ENCODE peak calls at places on chromosomes 7 and 10, in seven cellular contexts. S is mesendoderm, H is trophoblast cell, Q is H1, F is mesenchymal stem cell, Y is neuronal stem cell, W is H9. L is an unnamed sample.

GRCh38 chr10:78893217-78893616 is 175.5 kb upstream of the ZMIZ1 start:
- DNase-seq in S (no peak), H (no peak), Q (no peak), F (no peak), Y (no peak), W (no peak), L (no peak)

GRCh38 chr7:25895792-25896171 is 256.2 kb upstream of the NFE2L3 start:
- DNase-seq in S (peak; percentile 70), H (no peak), Q (no peak), F (no peak), Y (no peak), W (peak; percentile 53), L (no peak)

GRCh38 chr10:4068255-4069028 is 283.4 kb upstream of the KLF6 start:
- DNase-seq in S (no peak), H (peak; percentile 75), Q (no peak), F (peak; percentile 66), Y (no peak), W (no peak), L (no peak)

GRCh38 chr7:140448781-140449180 is 30.5 kb downstream of the MKRN1 start:
- DNase-seq in S (peak; percentile 42), H (no peak), Q (no peak), F (no peak), Y (no peak), W (no peak), L (no peak)

GRCh38 chr7:95317546-95317945 is 6.8 kb downstream of the PON1 start:
- DNase-seq in S (peak; percentile 34), H (no peak), Q (no peak), F (no peak), Y (no peak), W (no peak), L (no peak)

GRCh38 chr10:12679636-12680035 is 321.9 kb downstream of the CCDC3 start:
- DNase-seq in S (no peak), H (no peak), Q (no peak), F (no peak), Y (no peak), W (no peak), L (no peak)

GRCh38 chr7:150448789-150449147 is 1.7 kb upstream of the GIMAP8 start:
- DNase-seq in S (peak; percentile 61), H (peak; percentile 67), Q (peak; percentile 47), F (peak; percentile 44), Y (peak; percentile 54), W (peak; percentile 79), L (peak; percentile 55)

GRCh38 chr7:143395187-143396149 is 13.2 kb downstream of the EPHA1 start:
- DNase-seq in S (peak; percentile 53), H (peak; percentile 49), Q (no peak), F (no peak), Y (no peak), W (peak; percentile 36), L (no peak)

GRCh38 chr7:111437736-111438135 is 124.6 kb downstream of the IMMP2L start:
- DNase-seq in S (no peak), H (peak; percentile 89), Q (no peak), F (no peak), Y (no peak), W (no peak), L (no peak)

GRCh38 chr7:133514551-133514950 is 261.7 kb downstream of the EXOC4 start:
- DNase-seq in S (no peak), H (no peak), Q (no peak), F (no peak), Y (no peak), W (no peak), L (no peak)

GRCh38 chr7:142328006-142328405 is 70.1 kb upstream of the PRSS58 start:
- DNase-seq in S (no peak), H (no peak), Q (no peak), F (no peak), Y (peak; percentile 67), W (no peak), L (no peak)

GRCh38 chr10:5862360-5862929 is 27.2 kb downstream of the ANKRD16 start:
- DNase-seq in S (no peak), H (peak; percentile 11), Q (no peak), F (peak; percentile 38), Y (no peak), W (no peak), L (peak; percentile 9)

GRCh38 chr7:68476966-68477365 is 1121.3 kb upstream of the AUTS2 start:
- DNase-seq in S (no peak), H (peak; percentile 26), Q (no peak), F (no peak), Y (no peak), W (no peak), L (no peak)

GRCh38 chr10:73908853-73909611 is 1.9 kb upstream of the PLAU start:
- DNase-seq in S (peak; percentile 82), H (peak; percentile 60), Q (no peak), F (peak; percentile 100), Y (no peak), W (no peak), L (peak; percentile 100)

GRCh38 chr10:29859521-29860130 is 199.8 kb downstream of the JCAD start:
- DNase-seq in S (no peak), H (no peak), Q (no peak), F (no peak), Y (no peak), W (no peak), L (peak; percentile 21)

GRCh38 chr10:71598673-71599072 is 120.9 kb downstream of the C10orf105 start:
- DNase-seq in S (no peak), H (peak; percentile 64), Q (no peak), F (no peak), Y (no peak), W (no peak), L (no peak)

GRCh38 chr10:21212912-21213311 is 312.6 kb downstream of the SKIDA1 start:
- DNase-seq in S (no peak), H (peak; percentile 12), Q (no peak), F (no peak), Y (no peak), W (no peak), L (no peak)

GRCh38 chr10:1274098-1274745 is 218.0 kb downstream of the WDR37 start:
- DNase-seq in S (no peak), H (no peak), Q (no peak), F (no peak), Y (no peak), W (no peak), L (no peak)

GRCh38 chr7:100481466-100481865 is 2.3 kb upstream of the NYAP1 start:
- DNase-seq in S (no peak), H (no peak), Q (no peak), F (no peak), Y (no peak), W (no peak), L (no peak)

GRCh38 chr10:31745612-31746376 is 182.8 kb downstream of the ARHGAP12 start:
- DNase-seq in S (no peak), H (peak; percentile 28), Q (no peak), F (peak; percentile 82), Y (no peak), W (no peak), L (peak; percentile 97)

GRCh38 chr10:113278664-113279063 is 274.2 kb upstream of the HABP2 start:
- DNase-seq in S (no peak), H (no peak), Q (no peak), F (no peak), Y (no peak), W (no peak), L (no peak)

GRCh38 chr7:121153995-121154394 is 165.5 kb downstream of the CPED1 start:
- DNase-seq in S (no peak), H (no peak), Q (no peak), F (no peak), Y (no peak), W (no peak), L (no peak)

GRCh38 chr10:107984149-107984548 is 819.6 kb upstream of the SORCS1 start:
- DNase-seq in S (no peak), H (no peak), Q (no peak), F (no peak), Y (no peak), W (no peak), L (no peak)

GRCh38 chr7:150451833-150452431 is 1.5 kb downstream of the GIMAP8 start:
- DNase-seq in S (no peak), H (no peak), Q (no peak), F (no peak), Y (no peak), W (no peak), L (no peak)

GRCh38 chr7:51590746-51591145 is 274.1 kb upstream of the COBL start:
- DNase-seq in S (peak; percentile 94), H (no peak), Q (peak; percentile 7), F (no peak), Y (no peak), W (peak; percentile 73), L (no peak)

GRCh38 chr7:157493017-157493416 is 156.2 kb downstream of the DNAJB6 start:
- DNase-seq in S (no peak), H (no peak), Q (no peak), F (no peak), Y (no peak), W (peak; percentile 28), L (no peak)

GRCh38 chr10:112040696-112041095 is 142.9 kb downstream of the GPAM start:
- DNase-seq in S (no peak), H (no peak), Q (no peak), F (no peak), Y (no peak), W (no peak), L (no peak)
- H3K4ac ChIP-seq in S (no peak overlapping the region), H (no peak overlapping the region), Q (no peak overlapping the region), F (no peak overlapping the region), Y (no peak overlapping the region), W (no peak overlapping the region), L (no peak overlapping the region)

GRCh38 chr10:118234654-118235053 is 107.5 kb downstream of the FAM204A start:
- DNase-seq in S (no peak), H (no peak), Q (no peak), F (no peak), Y (no peak), W (no peak), L (no peak)

GRCh38 chr10:118237930-118238329 is 104.2 kb downstream of the FAM204A start:
- DNase-seq in S (no peak), H (no peak), Q (no peak), F (no peak), Y (no peak), W (no peak), L (no peak)

GRCh38 chr10:118241229-118242137 is 100.6 kb downstream of the FAM204A start:
- DNase-seq in S (peak; percentile 77), H (peak; percentile 95), Q (peak; percentile 60), F (peak; percentile 70), Y (peak; percentile 90), W (peak; percentile 77), L (peak; percentile 77)

GRCh38 chr10:118243907-118244306 is 98.2 kb downstream of the FAM204A start:
- DNase-seq in S (no peak), H (no peak), Q (no peak), F (no peak), Y (no peak), W (no peak), L (no peak)

GRCh38 chr10:118238573-118239240 is 103.4 kb downstream of the FAM204A start:
- DNase-seq in S (no peak), H (peak; percentile 59), Q (no peak), F (peak; percentile 8), Y (no peak), W (no peak), L (peak; percentile 8)
- H3K4ac ChIP-seq in S (no peak overlapping the region), H (no peak overlapping the region), Q (no peak overlapping the region), F (no peak overlapping the region), Y (no peak overlapping the region), W (no peak overlapping the region), L (no peak overlapping the region)

GRCh38 chr7:104903044-104903443 is 111.0 kb upstream of the KMT2E start:
- DNase-seq in S (no peak), H (no peak), Q (no peak), F (no peak), Y (no peak), W (no peak), L (peak; percentile 30)
- H3K4ac ChIP-seq in S (no peak overlapping the region), H (no peak overlapping the region), Q (no peak overlapping the region), F (no peak overlapping the region), Y (no peak overlapping the region), W (no peak overlapping the region), L (no peak overlapping the region)

GRCh38 chr10:127987467-127988380 is 80.8 kb downstream of the PTPRE start:
- DNase-seq in S (no peak), H (no peak), Q (no peak), F (no peak), Y (no peak), W (no peak), L (no peak)
- H3K4ac ChIP-seq in S (no peak overlapping the region), H (no peak overlapping the region), Q (no peak overlapping the region), F (no peak overlapping the region), Y (no peak overlapping the region), W (no peak overlapping the region), L (no peak overlapping the region)